ENCODE peak calls at places on chromosome 14, in ten cellular contexts. One of them, this sample, is unnamed.

GRCh38 chr14:23115492-23115850 is 3.6 kb downstream of the CEBPE start:
- DNase-seq in NCI-H510A treated with DMSO at 0.1 percent for 48 hours: no peak
- DNase-seq in retina: no peak
- DNase-seq in stimulated activated CD4-positive, alpha-beta T cell treated with anti-CD3 and anti-CD28 coated beads, Interleukin-1b, Interleukin-23, amount 100 ng/mL, for 24 hours: no peak
- DNase-seq in GM10248: no peak
- DNase-seq in NT2/D1: no peak
- DNase-seq in PC-3: no peak
- DNase-seq in EL: peak
- DNase-seq in T-helper 17 cell: no peak
- DNase-seq in Daoy: no peak
- DNase-seq in this sample: no peak

GRCh38 chr14:38047518-38047917 is 160.2 kb upstream of the SSTR1 start:
- DNase-seq in NCI-H510A treated with DMSO at 0.1 percent for 48 hours: no peak
- DNase-seq in stimulated activated CD4-positive, alpha-beta T cell treated with anti-CD3 and anti-CD28 coated beads, Interleukin-1b, Interleukin-23, amount 100 ng/mL, for 24 hours: no peak
- DNase-seq in EL: peak
- DNase-seq in NT2/D1: no peak
- DNase-seq in T-helper 17 cell: no peak
- DNase-seq in Daoy: no peak
- DNase-seq in GM10248: no peak
- DNase-seq in PC-3: no peak
- DNase-seq in retina: no peak
- DNase-seq in this sample: no peak

GRCh38 chr14:28767239-28767850 is 758 bp downstream of the FOXG1 start:
- DNase-seq in GM10248: no peak
- DNase-seq in NCI-H510A treated with DMSO at 0.1 percent for 48 hours: no peak
- DNase-seq in T-helper 17 cell: no peak
- DNase-seq in retina: no peak
- DNase-seq in Daoy: peak
- DNase-seq in NT2/D1: no peak
- DNase-seq in PC-3: no peak
- DNase-seq in EL: no peak
- DNase-seq in stimulated activated CD4-positive, alpha-beta T cell treated with anti-CD3 and anti-CD28 coated beads, Interleukin-1b, Interleukin-23, amount 100 ng/mL, for 24 hours: no peak
- DNase-seq in this sample: no peak

GRCh38 chr14:92475451-92476187 is 38.0 kb upstream of the RIN3 start:
- DNase-seq in NT2/D1: no peak
- DNase-seq in Daoy: no peak
- DNase-seq in NCI-H510A treated with DMSO at 0.1 percent for 48 hours: no peak
- DNase-seq in T-helper 17 cell: no peak
- DNase-seq in PC-3: no peak
- DNase-seq in GM10248: no peak
- DNase-seq in EL: no peak
- DNase-seq in stimulated activated CD4-positive, alpha-beta T cell treated with anti-CD3 and anti-CD28 coated beads, Interleukin-1b, Interleukin-23, amount 100 ng/mL, for 24 hours: no peak
- DNase-seq in retina: no peak
- DNase-seq in this sample: no peak

GRCh38 chr14:62711351-62712023 is 333.8 kb downstream of the KCNH5 start:
- DNase-seq in PC-3: no peak
- DNase-seq in Daoy: no peak
- DNase-seq in EL: no peak
- DNase-seq in T-helper 17 cell: no peak
- DNase-seq in NT2/D1: no peak
- DNase-seq in NCI-H510A treated with DMSO at 0.1 percent for 48 hours: no peak
- DNase-seq in GM10248: no peak
- DNase-seq in stimulated activated CD4-positive, alpha-beta T cell treated with anti-CD3 and anti-CD28 coated beads, Interleukin-1b, Interleukin-23, amount 100 ng/mL, for 24 hours: no peak
- DNase-seq in retina: peak
- DNase-seq in this sample: no peak

GRCh38 chr14:20613094-20614037 is 22.2 kb upstream of the RNASE12 start:
- DNase-seq in PC-3: peak
- DNase-seq in retina: peak
- DNase-seq in Daoy: peak
- DNase-seq in EL: peak
- DNase-seq in NT2/D1: peak
- DNase-seq in stimulated activated CD4-positive, alpha-beta T cell treated with anti-CD3 and anti-CD28 coated beads, Interleukin-1b, Interleukin-23, amount 100 ng/mL, for 24 hours: peak
- DNase-seq in NCI-H510A treated with DMSO at 0.1 percent for 48 hours: peak
- DNase-seq in GM10248: peak
- DNase-seq in T-helper 17 cell: peak
- DNase-seq in this sample: peak

GRCh38 chr14:34423445-34423844 is 38.6 kb downstream of the SPTSSA start:
- DNase-seq in retina: peak
- DNase-seq in EL: no peak
- DNase-seq in GM10248: no peak
- DNase-seq in NCI-H510A treated with DMSO at 0.1 percent for 48 hours: no peak
- DNase-seq in stimulated activated CD4-positive, alpha-beta T cell treated with anti-CD3 and anti-CD28 coated beads, Interleukin-1b, Interleukin-23, amount 100 ng/mL, for 24 hours: no peak
- DNase-seq in Daoy: no peak
- DNase-seq in T-helper 17 cell: no peak
- DNase-seq in NT2/D1: no peak
- DNase-seq in PC-3: no peak
- DNase-seq in this sample: no peak

GRCh38 chr14:103530390-103530789 is 1.4 kb downstream of the TRMT61A start:
- DNase-seq in NT2/D1: no peak
- DNase-seq in PC-3: peak
- DNase-seq in retina: no peak
- DNase-seq in EL: no peak
- DNase-seq in T-helper 17 cell: no peak
- DNase-seq in stimulated activated CD4-positive, alpha-beta T cell treated with anti-CD3 and anti-CD28 coated beads, Interleukin-1b, Interleukin-23, amount 100 ng/mL, for 24 hours: no peak
- DNase-seq in Daoy: no peak
- DNase-seq in GM10248: no peak
- DNase-seq in NCI-H510A treated with DMSO at 0.1 percent for 48 hours: no peak
- DNase-seq in this sample: no peak

GRCh38 chr14:100965296-100965695 is 61.8 kb upstream of the RTL1 start:
- DNase-seq in T-helper 17 cell: no peak
- DNase-seq in GM10248: no peak
- DNase-seq in PC-3: peak
- DNase-seq in stimulated activated CD4-positive, alpha-beta T cell treated with anti-CD3 and anti-CD28 coated beads, Interleukin-1b, Interleukin-23, amount 100 ng/mL, for 24 hours: no peak
- DNase-seq in NCI-H510A treated with DMSO at 0.1 percent for 48 hours: no peak
- DNase-seq in Daoy: peak
- DNase-seq in retina: no peak
- DNase-seq in NT2/D1: no peak
- DNase-seq in EL: no peak
- DNase-seq in this sample: no peak

GRCh38 chr14:20427231-20428009 is 8.5 kb downstream of the KLHL33 start:
- DNase-seq in retina: no peak
- DNase-seq in stimulated activated CD4-positive, alpha-beta T cell treated with anti-CD3 and anti-CD28 coated beads, Interleukin-1b, Interleukin-23, amount 100 ng/mL, for 24 hours: no peak
- DNase-seq in PC-3: peak
- DNase-seq in Daoy: peak
- DNase-seq in GM10248: peak
- DNase-seq in T-helper 17 cell: no peak
- DNase-seq in NT2/D1: no peak
- DNase-seq in EL: peak
- DNase-seq in NCI-H510A treated with DMSO at 0.1 percent for 48 hours: no peak
- DNase-seq in this sample: peak

GRCh38 chr14:65465584-65465983 is 53.1 kb downstream of the FUT8 start:
- DNase-seq in NT2/D1: no peak
- DNase-seq in EL: no peak
- DNase-seq in retina: no peak
- DNase-seq in T-helper 17 cell: no peak
- DNase-seq in Daoy: no peak
- DNase-seq in NCI-H510A treated with DMSO at 0.1 percent for 48 hours: peak
- DNase-seq in GM10248: no peak
- DNase-seq in stimulated activated CD4-positive, alpha-beta T cell treated with anti-CD3 and anti-CD28 coated beads, Interleukin-1b, Interleukin-23, amount 100 ng/mL, for 24 hours: no peak
- DNase-seq in PC-3: no peak
- DNase-seq in this sample: no peak

GRCh38 chr14:99320105-99320572 is 48.1 kb upstream of the BCL11B start:
- DNase-seq in T-helper 17 cell: peak
- DNase-seq in NCI-H510A treated with DMSO at 0.1 percent for 48 hours: peak
- DNase-seq in stimulated activated CD4-positive, alpha-beta T cell treated with anti-CD3 and anti-CD28 coated beads, Interleukin-1b, Interleukin-23, amount 100 ng/mL, for 24 hours: peak
- DNase-seq in retina: peak
- DNase-seq in Daoy: peak
- DNase-seq in GM10248: peak
- DNase-seq in NT2/D1: peak
- DNase-seq in PC-3: peak
- DNase-seq in EL: peak
- DNase-seq in this sample: peak

GRCh38 chr14:34120185-34120977 is 169.5 kb upstream of the EGLN3 start:
- DNase-seq in PC-3: no peak
- DNase-seq in NCI-H510A treated with DMSO at 0.1 percent for 48 hours: peak
- DNase-seq in stimulated activated CD4-positive, alpha-beta T cell treated with anti-CD3 and anti-CD28 coated beads, Interleukin-1b, Interleukin-23, amount 100 ng/mL, for 24 hours: no peak
- DNase-seq in Daoy: no peak
- DNase-seq in T-helper 17 cell: no peak
- DNase-seq in retina: no peak
- DNase-seq in GM10248: no peak
- DNase-seq in NT2/D1: no peak
- DNase-seq in EL: no peak
- DNase-seq in this sample: no peak

GRCh38 chr14:35961697-35962274 is 135.6 kb downstream of the BRMS1L start:
- DNase-seq in retina: no peak
- DNase-seq in PC-3: no peak
- DNase-seq in stimulated activated CD4-positive, alpha-beta T cell treated with anti-CD3 and anti-CD28 coated beads, Interleukin-1b, Interleukin-23, amount 100 ng/mL, for 24 hours: no peak
- DNase-seq in Daoy: no peak
- DNase-seq in EL: no peak
- DNase-seq in GM10248: no peak
- DNase-seq in T-helper 17 cell: no peak
- DNase-seq in NCI-H510A treated with DMSO at 0.1 percent for 48 hours: no peak
- DNase-seq in NT2/D1: no peak
- DNase-seq in this sample: no peak

GRCh38 chr14:96056509-96057422 is 17.6 kb downstream of the C14orf132 start:
- DNase-seq in T-helper 17 cell: no peak
- DNase-seq in NCI-H510A treated with DMSO at 0.1 percent for 48 hours: peak
- DNase-seq in GM10248: no peak
- DNase-seq in EL: no peak
- DNase-seq in PC-3: peak
- DNase-seq in stimulated activated CD4-positive, alpha-beta T cell treated with anti-CD3 and anti-CD28 coated beads, Interleukin-1b, Interleukin-23, amount 100 ng/mL, for 24 hours: no peak
- DNase-seq in NT2/D1: no peak
- DNase-seq in retina: no peak
- DNase-seq in Daoy: no peak
- DNase-seq in this sample: no peak

GRCh38 chr14:105255021-105255507 is 6.7 kb downstream of the BTBD6 start:
- DNase-seq in EL: peak
- DNase-seq in T-helper 17 cell: no peak
- DNase-seq in GM10248: no peak
- DNase-seq in PC-3: no peak
- DNase-seq in NCI-H510A treated with DMSO at 0.1 percent for 48 hours: no peak
- DNase-seq in retina: no peak
- DNase-seq in NT2/D1: no peak
- DNase-seq in stimulated activated CD4-positive, alpha-beta T cell treated with anti-CD3 and anti-CD28 coated beads, Interleukin-1b, Interleukin-23, amount 100 ng/mL, for 24 hours: no peak
- DNase-seq in Daoy: no peak
- DNase-seq in this sample: no peak

GRCh38 chr14:50875359-50876090 is 3.7 kb downstream of the ABHD12B start:
- DNase-seq in EL: peak
- DNase-seq in retina: peak
- DNase-seq in NT2/D1: no peak
- DNase-seq in Daoy: no peak
- DNase-seq in T-helper 17 cell: no peak
- DNase-seq in PC-3: no peak
- DNase-seq in NCI-H510A treated with DMSO at 0.1 percent for 48 hours: no peak
- DNase-seq in stimulated activated CD4-positive, alpha-beta T cell treated with anti-CD3 and anti-CD28 coated beads, Interleukin-1b, Interleukin-23, amount 100 ng/mL, for 24 hours: peak
- DNase-seq in GM10248: peak
- DNase-seq in this sample: peak

GRCh38 chr14:94038921-94039629 is 12.9 kb downstream of the OTUB2 start:
- DNase-seq in T-helper 17 cell: no peak
- DNase-seq in stimulated activated CD4-positive, alpha-beta T cell treated with anti-CD3 and anti-CD28 coated beads, Interleukin-1b, Interleukin-23, amount 100 ng/mL, for 24 hours: no peak
- DNase-seq in NT2/D1: no peak
- DNase-seq in EL: no peak
- DNase-seq in PC-3: no peak
- DNase-seq in retina: no peak
- DNase-seq in Daoy: no peak
- DNase-seq in NCI-H510A treated with DMSO at 0.1 percent for 48 hours: no peak
- DNase-seq in GM10248: no peak
- DNase-seq in this sample: no peak

GRCh38 chr14:64879635-64880381 is at the start of gene SPTB:
- DNase-seq in T-helper 17 cell: peak
- DNase-seq in EL: peak
- DNase-seq in stimulated activated CD4-positive, alpha-beta T cell treated with anti-CD3 and anti-CD28 coated beads, Interleukin-1b, Interleukin-23, amount 100 ng/mL, for 24 hours: peak
- DNase-seq in retina: no peak
- DNase-seq in Daoy: peak
- DNase-seq in NCI-H510A treated with DMSO at 0.1 percent for 48 hours: peak
- DNase-seq in NT2/D1: no peak
- DNase-seq in GM10248: peak
- DNase-seq in PC-3: peak
- DNase-seq in this sample: peak

GRCh38 chr14:33692762-33693161 is 258.1 kb downstream of the EGLN3 start:
- DNase-seq in NT2/D1: no peak
- DNase-seq in T-helper 17 cell: no peak
- DNase-seq in NCI-H510A treated with DMSO at 0.1 percent for 48 hours: no peak
- DNase-seq in Daoy: peak
- DNase-seq in GM10248: no peak
- DNase-seq in PC-3: peak
- DNase-seq in EL: peak
- DNase-seq in stimulated activated CD4-positive, alpha-beta T cell treated with anti-CD3 and anti-CD28 coated beads, Interleukin-1b, Interleukin-23, amount 100 ng/mL, for 24 hours: no peak
- DNase-seq in retina: no peak
- DNase-seq in this sample: no peak

GRCh38 chr14:62409909-62410308 is 635.3 kb downstream of the KCNH5 start:
- DNase-seq in Daoy: no peak
- DNase-seq in PC-3: peak
- DNase-seq in GM10248: no peak
- DNase-seq in EL: peak
- DNase-seq in stimulated activated CD4-positive, alpha-beta T cell treated with anti-CD3 and anti-CD28 coated beads, Interleukin-1b, Interleukin-23, amount 100 ng/mL, for 24 hours: no peak
- DNase-seq in NT2/D1: no peak
- DNase-seq in retina: no peak
- DNase-seq in NCI-H510A treated with DMSO at 0.1 percent for 48 hours: no peak
- DNase-seq in T-helper 17 cell: no peak
- DNase-seq in this sample: no peak

GRCh38 chr14:56333361-56334279 is 215.4 kb downstream of the PELI2 start:
- DNase-seq in NCI-H510A treated with DMSO at 0.1 percent for 48 hours: peak
- DNase-seq in retina: peak
- DNase-seq in NT2/D1: no peak
- DNase-seq in GM10248: no peak
- DNase-seq in Daoy: peak
- DNase-seq in PC-3: peak
- DNase-seq in stimulated activated CD4-positive, alpha-beta T cell treated with anti-CD3 and anti-CD28 coated beads, Interleukin-1b, Interleukin-23, amount 100 ng/mL, for 24 hours: no peak
- DNase-seq in T-helper 17 cell: no peak
- DNase-seq in EL: peak
- DNase-seq in this sample: no peak

GRCh38 chr14:59160492-59160891 is 28.0 kb upstream of the DAAM1 start:
- DNase-seq in GM10248: no peak
- DNase-seq in retina: no peak
- DNase-seq in Daoy: no peak
- DNase-seq in PC-3: no peak
- DNase-seq in T-helper 17 cell: no peak
- DNase-seq in EL: no peak
- DNase-seq in NT2/D1: no peak
- DNase-seq in NCI-H510A treated with DMSO at 0.1 percent for 48 hours: no peak
- DNase-seq in stimulated activated CD4-positive, alpha-beta T cell treated with anti-CD3 and anti-CD28 coated beads, Interleukin-1b, Interleukin-23, amount 100 ng/mL, for 24 hours: no peak
- DNase-seq in this sample: no peak

GRCh38 chr14:96051642-96052540 is 12.7 kb downstream of the C14orf132 start:
- DNase-seq in NCI-H510A treated with DMSO at 0.1 percent for 48 hours: no peak
- DNase-seq in T-helper 17 cell: no peak
- DNase-seq in GM10248: peak
- DNase-seq in PC-3: peak
- DNase-seq in stimulated activated CD4-positive, alpha-beta T cell treated with anti-CD3 and anti-CD28 coated beads, Interleukin-1b, Interleukin-23, amount 100 ng/mL, for 24 hours: no peak
- DNase-seq in EL: no peak
- DNase-seq in NT2/D1: no peak
- DNase-seq in Daoy: no peak
- DNase-seq in retina: no peak
- DNase-seq in this sample: peak

GRCh38 chr14:72558721-72559120 is 335.2 kb downstream of the DPF3 start:
- DNase-seq in PC-3: peak
- DNase-seq in stimulated activated CD4-positive, alpha-beta T cell treated with anti-CD3 and anti-CD28 coated beads, Interleukin-1b, Interleukin-23, amount 100 ng/mL, for 24 hours: no peak
- DNase-seq in NCI-H510A treated with DMSO at 0.1 percent for 48 hours: no peak
- DNase-seq in EL: peak
- DNase-seq in retina: no peak
- DNase-seq in GM10248: no peak
- DNase-seq in Daoy: peak
- DNase-seq in T-helper 17 cell: no peak
- DNase-seq in NT2/D1: no peak
- DNase-seq in this sample: no peak

GRCh38 chr14:52895000-52895399 is 55.9 kb downstream of the FERMT2 start:
- DNase-seq in PC-3: no peak
- DNase-seq in T-helper 17 cell: no peak
- DNase-seq in Daoy: no peak
- DNase-seq in retina: no peak
- DNase-seq in stimulated activated CD4-positive, alpha-beta T cell treated with anti-CD3 and anti-CD28 coated beads, Interleukin-1b, Interleukin-23, amount 100 ng/mL, for 24 hours: no peak
- DNase-seq in EL: peak
- DNase-seq in GM10248: no peak
- DNase-seq in NCI-H510A treated with DMSO at 0.1 percent for 48 hours: peak
- DNase-seq in NT2/D1: no peak
- DNase-seq in this sample: peak

GRCh38 chr14:57897148-57897547 is 31.3 kb upstream of the SLC35F4 start:
- DNase-seq in T-helper 17 cell: no peak
- DNase-seq in retina: no peak
- DNase-seq in stimulated activated CD4-positive, alpha-beta T cell treated with anti-CD3 and anti-CD28 coated beads, Interleukin-1b, Interleukin-23, amount 100 ng/mL, for 24 hours: no peak
- DNase-seq in NT2/D1: no peak
- DNase-seq in Daoy: no peak
- DNase-seq in EL: no peak
- DNase-seq in PC-3: no peak
- DNase-seq in GM10248: no peak
- DNase-seq in NCI-H510A treated with DMSO at 0.1 percent for 48 hours: no peak
- DNase-seq in this sample: no peak

GRCh38 chr14:65880507-65880906 is 468.0 kb downstream of the FUT8 start:
- DNase-seq in GM10248: no peak
- DNase-seq in NT2/D1: no peak
- DNase-seq in PC-3: no peak
- DNase-seq in retina: no peak
- DNase-seq in EL: no peak
- DNase-seq in Daoy: no peak
- DNase-seq in stimulated activated CD4-positive, alpha-beta T cell treated with anti-CD3 and anti-CD28 coated beads, Interleukin-1b, Interleukin-23, amount 100 ng/mL, for 24 hours: no peak
- DNase-seq in NCI-H510A treated with DMSO at 0.1 percent for 48 hours: no peak
- DNase-seq in T-helper 17 cell: no peak
- DNase-seq in this sample: no peak

This sample was measured in GM12865.